ENCODE peak calls at places on chromosomes 7 and 10, in five cellular contexts. M, K, Y, U and D are unnamed samples.
A peak's percentile ranks its signal among the peaks of the same experiment; 100 is the strongest.

GRCh38 chr7:80428161-80429054 is 83.5 kb downstream of the GNAT3 start:
- DNase-seq in M (peak; percentile 28), K (peak; percentile 65), Y (peak; percentile 84), U (no peak), D (no peak)

GRCh38 chr10:24415455-24416169 is 206.7 kb downstream of the KIAA1217 start:
- DNase-seq in M (no peak), K (no peak), Y (no peak), U (no peak), D (no peak)

GRCh38 chr7:45368129-45368807 is 205.9 kb upstream of the ADCY1 start:
- DNase-seq in M (no peak), K (no peak), Y (no peak), U (no peak), D (no peak)

GRCh38 chr7:27640914-27641570 is 21.6 kb downstream of the HIBADH start:
- DNase-seq in M (peak; percentile 38), K (peak; percentile 44), Y (no peak), U (no peak), D (no peak)

GRCh38 chr7:106109521-106110237 is 2.4 kb downstream of the SYPL1 start:
- DNase-seq in M (no peak), K (no peak), Y (peak; percentile 24), U (no peak), D (no peak)

GRCh38 chr10:29240991-29241660 is 47.7 kb upstream of the LYZL1 start:
- DNase-seq in M (no peak), K (no peak), Y (no peak), U (no peak), D (no peak)

GRCh38 chr10:128152741-128153583 is 26.7 kb upstream of the MKI67 start:
- DNase-seq in M (no peak), K (no peak), Y (peak; percentile 37), U (no peak), D (no peak)

GRCh38 chr10:133442967-133443924 is 10.5 kb upstream of the SCART1 start:
- DNase-seq in M (no peak), K (no peak), Y (no peak), U (no peak), D (no peak)

GRCh38 chr10:1650542-1651279 is 86.6 kb downstream of the ADARB2 start:
- DNase-seq in M (no peak), K (no peak), Y (no peak), U (no peak), D (no peak)

GRCh38 chr7:116169060-116169459 is 41.3 kb upstream of the TES start:
- DNase-seq in M (peak; percentile 15), K (peak; percentile 92), Y (no peak), U (no peak), D (no peak)

GRCh38 chr7:113783403-113783802 is 135.4 kb downstream of the PPP1R3A start:
- DNase-seq in M (no peak), K (no peak), Y (no peak), U (no peak), D (no peak)

GRCh38 chr7:33636359-33636758 is 269.0 kb upstream of the BMPER start:
- DNase-seq in M (no peak), K (no peak), Y (no peak), U (no peak), D (no peak)

GRCh38 chr7:33243319-33243881 is 114.0 kb downstream of the BBS9 start:
- DNase-seq in M (peak; percentile 36), K (peak; percentile 48), Y (peak; percentile 74), U (no peak), D (peak; percentile 12)

GRCh38 chr7:158772916-158773315 is 56.4 kb downstream of the ESYT2 start:
- DNase-seq in M (no peak), K (no peak), Y (peak; percentile 38), U (no peak), D (no peak)

GRCh38 chr10:129385600-129385999 is 81.4 kb upstream of the MGMT start:
- DNase-seq in M (no peak), K (no peak), Y (no peak), U (no peak), D (no peak)

GRCh38 chr7:16998481-16999051 is 116.8 kb upstream of the AGR3 start:
- DNase-seq in M (no peak), K (no peak), Y (no peak), U (no peak), D (no peak)

GRCh38 chr7:16989883-16990413 is 108.2 kb upstream of the AGR3 start:
- DNase-seq in M (peak; percentile 67), K (peak; percentile 100), Y (no peak), U (no peak), D (no peak)

GRCh38 chr7:16991551-16991950 is 109.8 kb upstream of the AGR3 start:
- DNase-seq in M (no peak), K (peak; percentile 25), Y (peak; percentile 15), U (no peak), D (no peak)

GRCh38 chr7:16993543-16993942 is 111.8 kb upstream of the AGR3 start:
- DNase-seq in M (no peak), K (no peak), Y (no peak), U (no peak), D (no peak)
- TF ChIP-seq JUNB in M (no peak), K (no peak), Y (no peak), U (no peak), D (no peak)

GRCh38 chr7:129828989-129829676 is 123.6 kb downstream of the UBE2H start:
- DNase-seq in M (no peak), K (no peak), Y (peak; percentile 79), U (no peak), D (peak; percentile 50)

GRCh38 chr7:129831424-129832058 is 121.2 kb downstream of the UBE2H start:
- DNase-seq in M (peak; percentile 71), K (peak; percentile 18), Y (peak; percentile 67), U (no peak), D (no peak)

GRCh38 chr7:129828078-129828762 is 124.5 kb downstream of the UBE2H start:
- DNase-seq in M (no peak), K (no peak), Y (no peak), U (no peak), D (no peak)

GRCh38 chr7:129830949-129831348 is 121.8 kb downstream of the UBE2H start:
- DNase-seq in M (no peak), K (no peak), Y (no peak), U (no peak), D (no peak)

DNA sequence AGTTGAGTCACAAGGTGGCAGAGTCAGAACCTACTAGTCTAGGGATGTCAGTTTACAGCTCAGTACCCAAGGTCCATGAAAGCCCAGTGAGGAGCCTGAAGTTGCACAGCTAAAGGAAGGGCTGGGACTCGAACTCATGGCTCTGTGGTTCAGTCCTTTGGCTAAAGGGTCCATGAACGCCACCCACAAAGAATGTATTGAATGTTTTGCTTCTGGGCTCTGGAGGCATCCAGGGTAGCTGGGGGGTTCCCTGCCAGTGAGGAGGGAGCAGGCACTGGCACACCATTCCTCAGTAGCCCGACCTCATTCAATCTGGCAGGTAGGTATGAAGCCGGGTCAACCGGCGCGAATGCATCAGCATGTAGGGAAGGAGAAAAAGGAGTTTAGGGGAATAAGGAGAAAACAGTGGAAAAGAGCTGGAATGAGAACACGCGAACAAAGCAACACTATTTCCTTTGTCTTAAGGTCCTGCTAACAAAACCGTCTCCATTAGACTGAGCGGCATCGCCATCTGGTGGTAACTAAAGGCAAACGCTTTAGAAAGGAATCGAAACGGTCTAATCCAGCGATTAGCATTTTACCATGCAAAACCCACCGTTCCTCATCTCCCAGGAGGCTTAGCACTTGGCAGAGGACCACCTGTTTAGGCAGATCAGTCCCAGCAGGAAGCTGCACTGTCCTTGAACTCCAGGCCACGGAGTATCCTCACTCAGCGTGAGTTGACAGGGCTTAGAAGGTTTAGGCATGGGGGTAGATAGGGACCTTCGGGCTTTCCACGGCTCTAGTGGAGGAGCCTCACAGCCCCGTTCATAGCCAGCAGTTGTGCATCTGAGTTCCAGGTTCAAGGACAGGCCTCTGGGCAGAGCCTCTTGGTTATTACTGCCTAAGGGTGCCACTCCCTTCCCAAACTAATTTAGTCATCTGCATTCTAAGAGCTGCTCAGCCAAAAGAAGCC is 122.8 kb downstream of the UBE2H start:
- DNase-seq in M (peak; percentile 58), K (peak; percentile 62), Y (peak; percentile 97), U (no peak), D (peak; percentile 75)
- TF ChIP-seq JUNB in M (no peak), K (no peak), Y (no peak), U (no peak), D (no peak)

GRCh38 chr10:6168059-6168458 is 34.7 kb upstream of the PFKFB3 start:
- DNase-seq in M (no peak), K (no peak), Y (no peak), U (no peak), D (no peak)

GRCh38 chr10:6174201-6174874 is 28.4 kb upstream of the PFKFB3 start:
- DNase-seq in M (no peak), K (no peak), Y (no peak), U (no peak), D (no peak)

GRCh38 chr10:6173203-6173602 is 29.5 kb upstream of the PFKFB3 start:
- DNase-seq in M (no peak), K (peak; percentile 45), Y (peak; percentile 69), U (no peak), D (no peak)

GRCh38 chr10:6171891-6172354 is 30.8 kb upstream of the PFKFB3 start:
- DNase-seq in M (no peak), K (no peak), Y (no peak), U (peak; percentile 24), D (no peak)

GRCh38 chr10:6170638-6171037 is 32.1 kb upstream of the PFKFB3 start:
- DNase-seq in M (no peak), K (no peak), Y (no peak), U (no peak), D (no peak)
- TF ChIP-seq JUNB in M (no peak), K (no peak), Y (no peak), U (no peak), D (no peak)

GRCh38 chr7:95012001-95012400 is 104.6 kb downstream of the PPP1R9A start:
- DNase-seq in M (no peak), K (no peak), Y (no peak), U (no peak), D (no peak)

GRCh38 chr7:95006010-95006409 is 98.6 kb downstream of the PPP1R9A start:
- DNase-seq in M (no peak), K (no peak), Y (no peak), U (no peak), D (no peak)

DNA sequence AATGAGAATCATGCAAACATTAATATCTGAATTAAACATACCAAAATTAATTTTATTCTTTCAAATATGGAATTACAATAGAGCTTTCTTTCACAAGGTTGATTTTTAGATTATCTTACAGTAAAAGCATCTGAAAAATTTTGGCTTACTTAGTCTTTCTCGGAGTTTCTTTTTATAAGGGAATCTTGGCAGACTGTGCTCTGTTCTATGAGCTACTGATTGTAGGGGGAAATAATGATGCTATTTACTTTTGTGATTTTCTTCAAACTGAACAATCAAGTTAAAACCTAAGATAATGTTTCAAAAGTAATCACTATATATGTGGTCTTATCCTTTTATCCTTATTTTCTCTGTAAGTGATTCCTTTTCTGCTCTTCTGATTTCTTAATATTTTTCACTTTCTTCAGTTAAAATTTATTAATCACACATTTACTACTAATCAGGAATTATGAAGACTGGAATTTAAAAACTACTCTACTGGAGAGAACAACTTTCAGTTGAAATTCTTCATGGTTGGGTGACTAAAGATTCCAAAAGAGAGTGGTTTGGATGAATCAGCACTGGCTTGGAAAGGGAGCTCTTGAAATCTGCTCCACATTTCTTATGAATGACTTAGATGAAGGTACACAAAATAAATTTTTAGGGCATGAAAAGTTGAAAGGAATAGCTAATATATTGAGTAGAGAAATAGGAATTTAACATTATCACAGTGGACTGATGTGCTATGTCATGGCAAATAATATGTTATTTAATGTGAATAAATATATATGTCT is 103.9 kb downstream of the PPP1R9A start:
- DNase-seq in M (peak; percentile 24), K (no peak), Y (no peak), U (no peak), D (no peak)
- TF ChIP-seq JUNB in M (peak; percentile 51), K (no peak), Y (no peak), U (no peak), D (no peak)

GRCh38 chr7:117458977-117459583 is 20.7 kb upstream of the CFTR start:
- DNase-seq in M (no peak), K (peak; percentile 18), Y (peak; percentile 71), U (no peak), D (peak; percentile 38)
- TF ChIP-seq JUNB in M (no peak), K (no peak), Y (no peak), U (no peak), D (no peak)